ENCODE peak calls at places on chromosome 17, in eight cellular contexts. H is AG04450; S is stimulated activated naive CD8-positive, alpha-beta T cell treated with anti-CD3 and anti-CD28 coated beads, Interleukin-15, Interleukin-2, amounts not matched to agents 100 U/mL and 50 U/mL, for 24 hours; X is left kidney; F is PC-9; Q is GM23338; C is CD8-positive, alpha-beta memory T cell; E is NCI-H1436. K is an unnamed sample.
A peak's percentile ranks its signal among the peaks of the same experiment; 100 is the strongest.

GRCh38 chr17:80441133-80441578 is 26.2 kb downstream of the ENDOV start:
- DNase-seq in Q (peak; percentile 89), F (peak; percentile 35), X (peak; percentile 94), E (peak; percentile 77), C (peak; percentile 26), H (no peak), S (peak; percentile 69), K (peak; percentile 88)

GRCh38 chr17:63406689-63407330 is 39.3 kb downstream of the CYB561 start:
- DNase-seq in S (peak; percentile 69), X (peak; percentile 96), H (peak; percentile 84), F (peak; percentile 55), C (peak; percentile 53), Q (peak; percentile 96), E (peak; percentile 92), K (peak; percentile 78)

GRCh38 chr17:57372156-57372555 is 115.8 kb downstream of the MSI2 start:
- DNase-seq in H (no peak), F (no peak), C (no peak), X (no peak), S (no peak), Q (no peak), E (no peak), K (no peak)

GRCh38 chr17:37642706-37643105 is 540 bp downstream of the DDX52 start:
- DNase-seq in E (no peak), C (peak; percentile 1), H (no peak), Q (no peak), F (no peak), X (peak; percentile 55), S (no peak), K (no peak)

GRCh38 chr17:4663711-4664110 is 22.2 kb upstream of the ALOX15 start:
- DNase-seq in E (no peak), S (no peak), H (no peak), Q (no peak), F (no peak), X (no peak), C (no peak), K (no peak)

GRCh38 chr17:81731271-81731670 is 19.2 kb downstream of the SLC25A10 start:
- DNase-seq in H (no peak), E (no peak), F (no peak), S (no peak), C (no peak), Q (no peak), X (peak; percentile 18), K (no peak)

GRCh38 chr17:82663381-82664275 is 15.4 kb upstream of the WDR45B start:
- DNase-seq in H (no peak), E (peak; percentile 51), S (no peak), C (no peak), Q (no peak), X (no peak), F (no peak), K (no peak)

GRCh38 chr17:9994761-9995160 is 89.7 kb upstream of the RCVRN start:
- DNase-seq in C (no peak), X (no peak), F (no peak), H (no peak), E (no peak), S (no peak), Q (no peak), K (no peak)

GRCh38 chr17:37239690-37240344 is 136.0 kb upstream of the C17orf78 start:
- DNase-seq in X (peak; percentile 50), F (no peak), C (no peak), S (no peak), Q (peak; percentile 33), E (peak; percentile 46), H (no peak), K (no peak)

GRCh38 chr17:17694229-17695081 is 13.2 kb downstream of the RAI1 start:
- DNase-seq in E (peak; percentile 76), F (peak; percentile 76), Q (peak; percentile 81), H (no peak), S (peak; percentile 76), X (peak; percentile 88), C (peak; percentile 72), K (peak; percentile 57)

GRCh38 chr17:16425698-16426659 is 10.6 kb downstream of the TRPV2 start:
- DNase-seq in X (no peak), E (no peak), F (no peak), Q (no peak), H (no peak), S (no peak), C (no peak), K (no peak)

GRCh38 chr17:20896153-20896649 is 146.6 kb downstream of the USP22 start:
- DNase-seq in C (peak; percentile 11), Q (peak; percentile 14), F (no peak), H (no peak), E (no peak), X (peak; percentile 74), S (peak; percentile 24), K (no peak)

GRCh38 chr17:78737332-78737731 is 44.7 kb downstream of the CYTH1 start:
- DNase-seq in X (peak; percentile 37), C (no peak), Q (no peak), F (no peak), S (no peak), H (peak; percentile 24), E (peak; percentile 49), K (no peak)

GRCh38 chr17:20998571-20999043 is 44.2 kb downstream of the USP22 start:
- DNase-seq in C (no peak), Q (no peak), X (no peak), S (no peak), H (no peak), E (no peak), F (no peak), K (no peak)

GRCh38 chr17:46898860-46899259 is 24.1 kb upstream of the GOSR2 start:
- DNase-seq in F (no peak), H (no peak), E (no peak), Q (no peak), X (no peak), S (no peak), C (no peak), K (no peak)

GRCh38 chr17:15883617-15884111 is 61.3 kb upstream of the ADORA2B start:
- DNase-seq in X (no peak), E (no peak), H (peak; percentile 62), C (no peak), Q (no peak), S (no peak), F (peak; percentile 23), K (no peak)

GRCh38 chr17:44655983-44656700 is at the start of gene MEIOC:
- DNase-seq in H (no peak), C (no peak), F (no peak), E (peak; percentile 55), S (peak; percentile 40), Q (peak; percentile 94), X (peak; percentile 90), K (peak; percentile 33)

GRCh38 chr17:39118674-39119419 is 32.6 kb downstream of the PLXDC1 start:
- DNase-seq in E (no peak), Q (no peak), F (no peak), X (no peak), H (no peak), S (no peak), C (no peak), K (no peak)

GRCh38 chr17:77555741-77556291 is 402.7 kb upstream of the TNRC6C start:
- DNase-seq in C (no peak), X (peak; percentile 87), H (no peak), Q (no peak), S (no peak), E (peak; percentile 83), F (no peak), K (no peak)

GRCh38 chr17:50211249-50212120 is 10.1 kb upstream of the COL1A1 start:
- DNase-seq in F (no peak), X (no peak), H (no peak), C (no peak), E (no peak), Q (no peak), S (no peak), K (no peak)

GRCh38 chr17:9669551-9670008 is 24.3 kb downstream of the USP43 start:
- DNase-seq in E (no peak), F (peak; percentile 78), X (no peak), C (no peak), Q (no peak), H (no peak), S (no peak), K (no peak)

GRCh38 chr17:74249966-74250365 is 24.1 kb upstream of the DNAI2 start:
- DNase-seq in E (no peak), X (peak; percentile 28), S (no peak), H (no peak), F (no peak), Q (no peak), C (no peak), K (no peak)